ENCODE peak calls at places on chromosomes 6 and 20, in eight cellular contexts. One of them, this sample, is unnamed.
A peak's percentile ranks its signal among the peaks of the same experiment; 100 is the strongest.

GRCh38 chr6:36848658-36849441 is 9.6 kb upstream of the CPNE5 start:
- DNase-seq in spleen: no peak
- DNase-seq in breast epithelium: peak; percentile 74
- DNase-seq in BJ: no peak
- DNase-seq in body of pancreas: peak; percentile 82
- DNase-seq in bronchial epithelial cell: peak; percentile 69
- DNase-seq in AG04449: no peak
- DNase-seq in ovary: no peak
- DNase-seq in this sample: no peak

GRCh38 chr6:131687022-131687421 is 14.2 kb downstream of the OR2A4 start:
- DNase-seq in spleen: no peak
- DNase-seq in breast epithelium: no peak
- DNase-seq in BJ: no peak
- DNase-seq in body of pancreas: no peak
- DNase-seq in bronchial epithelial cell: no peak
- DNase-seq in AG04449: no peak
- DNase-seq in ovary: no peak
- DNase-seq in this sample: no peak

GRCh38 chr20:62591591-62591990 is 50.7 kb upstream of the SLCO4A1 start:
- DNase-seq in spleen: no peak
- DNase-seq in breast epithelium: no peak
- DNase-seq in BJ: no peak
- DNase-seq in body of pancreas: no peak
- DNase-seq in bronchial epithelial cell: no peak
- DNase-seq in AG04449: no peak
- DNase-seq in ovary: no peak
- DNase-seq in this sample: no peak

GRCh38 chr20:56626367-56627121 is 2.6 kb upstream of the TFAP2C start:
- DNase-seq in spleen: no peak
- DNase-seq in breast epithelium: no peak
- DNase-seq in BJ: no peak
- DNase-seq in body of pancreas: no peak
- DNase-seq in bronchial epithelial cell: peak; percentile 44
- DNase-seq in AG04449: no peak
- DNase-seq in ovary: no peak
- DNase-seq in this sample: no peak

GRCh38 chr6:133236898-133237297 is 4.3 kb upstream of the EYA4 start:
- DNase-seq in spleen: no peak
- DNase-seq in breast epithelium: no peak
- DNase-seq in BJ: peak; percentile 16
- DNase-seq in body of pancreas: no peak
- DNase-seq in bronchial epithelial cell: peak; percentile 53
- DNase-seq in AG04449: no peak
- DNase-seq in ovary: no peak
- DNase-seq in this sample: no peak

GRCh38 chr20:32789896-32790750 is 27.9 kb downstream of the DNMT3B start:
- DNase-seq in spleen: peak; percentile 91
- DNase-seq in breast epithelium: peak; percentile 64
- DNase-seq in BJ: no peak
- DNase-seq in body of pancreas: peak; percentile 73
- DNase-seq in bronchial epithelial cell: peak; percentile 53
- DNase-seq in AG04449: peak; percentile 16
- DNase-seq in ovary: peak; percentile 71
- DNase-seq in this sample: peak; percentile 24

GRCh38 chr20:43066061-43066575 is 123.6 kb downstream of the PTPRT start:
- DNase-seq in spleen: no peak
- DNase-seq in breast epithelium: no peak
- DNase-seq in BJ: no peak
- DNase-seq in body of pancreas: no peak
- DNase-seq in bronchial epithelial cell: no peak
- DNase-seq in AG04449: no peak
- DNase-seq in ovary: no peak
- DNase-seq in this sample: no peak

GRCh38 chr20:64047968-64048401 is 1.5 kb downstream of the SOX18 start:
- DNase-seq in spleen: no peak
- DNase-seq in breast epithelium: no peak
- DNase-seq in BJ: no peak
- DNase-seq in body of pancreas: no peak
- DNase-seq in bronchial epithelial cell: no peak
- DNase-seq in AG04449: no peak
- DNase-seq in ovary: no peak
- DNase-seq in this sample: no peak

GRCh38 chr6:86822747-86823146 is 114.6 kb upstream of the HTR1E start:
- DNase-seq in spleen: no peak
- DNase-seq in breast epithelium: no peak
- DNase-seq in BJ: no peak
- DNase-seq in body of pancreas: no peak
- DNase-seq in bronchial epithelial cell: no peak
- DNase-seq in AG04449: no peak
- DNase-seq in ovary: no peak
- DNase-seq in this sample: no peak

GRCh38 chr6:158143700-158144099 is 24.4 kb downstream of the SERAC1 start:
- DNase-seq in spleen: no peak
- DNase-seq in breast epithelium: no peak
- DNase-seq in BJ: no peak
- DNase-seq in body of pancreas: no peak
- DNase-seq in bronchial epithelial cell: peak; percentile 41
- DNase-seq in AG04449: no peak
- DNase-seq in ovary: no peak
- DNase-seq in this sample: no peak

GRCh38 chr6:110233769-110234374 is 53.6 kb downstream of the CDC40 start:
- DNase-seq in spleen: no peak
- DNase-seq in breast epithelium: no peak
- DNase-seq in BJ: no peak
- DNase-seq in body of pancreas: no peak
- DNase-seq in bronchial epithelial cell: no peak
- DNase-seq in AG04449: no peak
- DNase-seq in ovary: no peak
- DNase-seq in this sample: no peak

GRCh38 chr6:26045046-26045938 is 41.9 kb upstream of the HFE start:
- DNase-seq in spleen: peak; percentile 90
- DNase-seq in breast epithelium: peak; percentile 86
- DNase-seq in BJ: peak; percentile 87
- DNase-seq in body of pancreas: peak; percentile 81
- DNase-seq in bronchial epithelial cell: peak; percentile 90
- DNase-seq in AG04449: no peak
- DNase-seq in ovary: peak; percentile 89
- DNase-seq in this sample: peak; percentile 97

GRCh38 chr6:99867026-99867425 is 127.0 kb downstream of the MCHR2 start:
- DNase-seq in spleen: no peak
- DNase-seq in breast epithelium: no peak
- DNase-seq in BJ: no peak
- DNase-seq in body of pancreas: no peak
- DNase-seq in bronchial epithelial cell: no peak
- DNase-seq in AG04449: no peak
- DNase-seq in ovary: no peak
- DNase-seq in this sample: no peak

GRCh38 chr20:51440589-51440988 is 101.9 kb downstream of the NFATC2 start:
- DNase-seq in spleen: peak; percentile 76
- DNase-seq in breast epithelium: no peak
- DNase-seq in BJ: no peak
- DNase-seq in body of pancreas: no peak
- DNase-seq in bronchial epithelial cell: no peak
- DNase-seq in AG04449: no peak
- DNase-seq in ovary: no peak
- DNase-seq in this sample: no peak

GRCh38 chr20:24913076-24913628 is 35.9 kb upstream of the CST7 start:
- DNase-seq in spleen: no peak
- DNase-seq in breast epithelium: no peak
- DNase-seq in BJ: no peak
- DNase-seq in body of pancreas: peak; percentile 1
- DNase-seq in bronchial epithelial cell: no peak
- DNase-seq in AG04449: no peak
- DNase-seq in ovary: no peak
- DNase-seq in this sample: no peak

GRCh38 chr6:156731436-156731835 is 45.7 kb upstream of the ARID1B start:
- DNase-seq in spleen: no peak
- DNase-seq in breast epithelium: no peak
- DNase-seq in BJ: peak; percentile 19
- DNase-seq in body of pancreas: no peak
- DNase-seq in bronchial epithelial cell: peak; percentile 74
- DNase-seq in AG04449: no peak
- DNase-seq in ovary: no peak
- DNase-seq in this sample: peak; percentile 49

GRCh38 chr6:104623052-104623690 is 236.5 kb downstream of the HACE1 start:
- DNase-seq in spleen: no peak
- DNase-seq in breast epithelium: no peak
- DNase-seq in BJ: no peak
- DNase-seq in body of pancreas: no peak
- DNase-seq in bronchial epithelial cell: peak; percentile 65
- DNase-seq in AG04449: no peak
- DNase-seq in ovary: no peak
- DNase-seq in this sample: no peak

GRCh38 chr6:148502083-148502772 is 159.6 kb downstream of the SASH1 start:
- DNase-seq in spleen: no peak
- DNase-seq in breast epithelium: no peak
- DNase-seq in BJ: no peak
- DNase-seq in body of pancreas: no peak
- DNase-seq in bronchial epithelial cell: no peak
- DNase-seq in AG04449: no peak
- DNase-seq in ovary: peak; percentile 46
- DNase-seq in this sample: no peak

GRCh38 chr6:130018830-130019795 is 732 bp downstream of the L3MBTL3 start:
- DNase-seq in spleen: peak; percentile 89
- DNase-seq in breast epithelium: no peak
- DNase-seq in BJ: no peak
- DNase-seq in body of pancreas: peak; percentile 40
- DNase-seq in bronchial epithelial cell: no peak
- DNase-seq in AG04449: no peak
- DNase-seq in ovary: peak; percentile 39
- DNase-seq in this sample: no peak

GRCh38 chr20:41476013-41476441 is 109.4 kb upstream of the EMILIN3 start:
- DNase-seq in spleen: no peak
- DNase-seq in breast epithelium: peak; percentile 25
- DNase-seq in BJ: peak; percentile 68
- DNase-seq in body of pancreas: peak; percentile 73
- DNase-seq in bronchial epithelial cell: peak; percentile 90
- DNase-seq in AG04449: no peak
- DNase-seq in ovary: peak; percentile 32
- DNase-seq in this sample: peak; percentile 38

GRCh38 chr6:25913741-25914140 is 16.8 kb downstream of the SLC17A2 start:
- DNase-seq in spleen: no peak
- DNase-seq in breast epithelium: no peak
- DNase-seq in BJ: no peak
- DNase-seq in body of pancreas: no peak
- DNase-seq in bronchial epithelial cell: no peak
- DNase-seq in AG04449: no peak
- DNase-seq in ovary: no peak
- DNase-seq in this sample: no peak

GRCh38 chr20:20782221-20782620 is 69.8 kb upstream of the RALGAPA2 start:
- DNase-seq in spleen: no peak
- DNase-seq in breast epithelium: no peak
- DNase-seq in BJ: no peak
- DNase-seq in body of pancreas: no peak
- DNase-seq in bronchial epithelial cell: no peak
- DNase-seq in AG04449: no peak
- DNase-seq in ovary: peak; percentile 32
- DNase-seq in this sample: no peak

DNA sequence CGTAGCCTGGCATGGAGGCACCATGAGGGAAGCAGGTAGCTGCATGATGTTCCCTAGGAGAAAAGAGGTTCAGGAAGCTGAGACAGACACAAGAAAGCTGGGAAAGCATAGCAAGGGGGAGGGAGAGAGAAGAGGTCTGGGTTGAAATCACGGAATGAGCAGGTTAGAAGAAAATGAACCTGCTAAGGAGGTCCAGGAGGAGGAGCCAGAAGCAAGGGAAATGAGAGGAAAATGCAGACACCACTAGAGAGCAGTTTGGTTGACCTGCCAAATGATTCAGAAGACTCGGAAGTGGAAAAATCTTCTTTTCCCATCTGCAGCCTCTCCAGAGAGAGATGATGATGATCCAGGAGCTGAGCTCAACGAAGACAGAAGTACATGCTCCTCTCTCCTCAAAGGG is 70.9 kb downstream of the VIP start:
- DNase-seq in spleen: no peak
- DNase-seq in breast epithelium: no peak
- DNase-seq in BJ: no peak
- DNase-seq in body of pancreas: no peak
- DNase-seq in bronchial epithelial cell: no peak
- DNase-seq in AG04449: no peak
- DNase-seq in ovary: no peak
- DNase-seq in this sample: no peak
- TF ChIP-seq CTCF in spleen: no peak
- TF ChIP-seq CTCF in breast epithelium: no peak
- TF ChIP-seq CTCF in BJ: no peak
- TF ChIP-seq CTCF in body of pancreas: no peak
- TF ChIP-seq CTCF in bronchial epithelial cell: no peak
- TF ChIP-seq CTCF in AG04449: no peak
- TF ChIP-seq CTCF in ovary: no peak
- TF ChIP-seq CTCF in this sample: no peak

GRCh38 chr6:28125396-28125795 is 987 bp downstream of the ZSCAN16 start:
- DNase-seq in spleen: no peak
- DNase-seq in breast epithelium: no peak
- DNase-seq in BJ: no peak
- DNase-seq in body of pancreas: no peak
- DNase-seq in bronchial epithelial cell: no peak
- DNase-seq in AG04449: no peak
- DNase-seq in ovary: no peak
- DNase-seq in this sample: no peak
- H3K4me3 ChIP-seq in spleen: no peak overlapping the region
- H3K4me3 ChIP-seq in breast epithelium: no peak overlapping the region
- H3K4me3 ChIP-seq in BJ: no peak overlapping the region
- H3K4me3 ChIP-seq in body of pancreas: no peak overlapping the region
- H3K4me3 ChIP-seq in bronchial epithelial cell: no peak overlapping the region
- H3K4me3 ChIP-seq in AG04449: no peak overlapping the region
- H3K4me3 ChIP-seq in ovary: no peak overlapping the region
- H3K4me3 ChIP-seq in this sample: peak overlapping the region; percentile 68

GRCh38 chr6:139164001-139164400 is 29.1 kb downstream of the HECA start:
- DNase-seq in spleen: no peak
- DNase-seq in breast epithelium: no peak
- DNase-seq in BJ: no peak
- DNase-seq in body of pancreas: no peak
- DNase-seq in bronchial epithelial cell: no peak
- DNase-seq in AG04449: no peak
- DNase-seq in ovary: no peak
- DNase-seq in this sample: no peak
- TF ChIP-seq CTCF in spleen: no peak
- TF ChIP-seq CTCF in breast epithelium: no peak
- TF ChIP-seq CTCF in BJ: no peak
- TF ChIP-seq CTCF in body of pancreas: no peak
- TF ChIP-seq CTCF in bronchial epithelial cell: no peak
- TF ChIP-seq CTCF in AG04449: no peak
- TF ChIP-seq CTCF in ovary: no peak
- TF ChIP-seq CTCF in this sample: no peak

DNA sequence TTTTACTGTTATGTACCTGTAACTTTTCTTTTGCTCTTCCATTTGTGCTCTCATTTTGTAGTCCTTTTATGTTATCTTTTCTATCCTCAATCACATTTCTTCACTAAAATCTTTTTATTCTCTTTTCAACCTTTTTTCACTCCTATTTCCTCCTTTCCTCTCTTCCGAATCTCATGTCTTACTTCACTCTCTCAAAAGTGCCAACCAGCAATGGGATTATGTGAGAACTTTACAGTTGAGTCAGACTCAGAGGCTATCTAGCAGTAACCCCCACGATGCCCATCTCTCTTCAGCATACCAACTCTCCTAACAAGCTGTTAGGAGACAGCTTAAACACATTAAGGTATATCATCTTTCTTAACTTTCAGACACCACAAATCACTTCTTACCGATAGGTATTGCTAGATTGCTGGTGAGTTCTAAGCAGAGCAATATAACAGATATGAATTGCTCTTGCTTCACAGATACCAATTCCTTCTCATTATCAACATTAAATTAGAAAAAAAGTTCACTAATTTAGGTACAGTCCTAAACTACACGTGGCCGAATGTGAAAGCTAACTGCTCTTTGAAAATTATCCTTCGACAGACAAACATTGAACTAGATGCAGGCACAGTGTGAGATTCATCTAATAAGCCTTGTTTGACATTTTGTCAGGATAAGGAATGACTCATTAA is 1.4 kb downstream of the FAM184A start:
- DNase-seq in spleen: no peak
- DNase-seq in breast epithelium: no peak
- DNase-seq in BJ: no peak
- DNase-seq in body of pancreas: no peak
- DNase-seq in bronchial epithelial cell: no peak
- DNase-seq in AG04449: no peak
- DNase-seq in ovary: no peak
- DNase-seq in this sample: no peak
- H3K4me3 ChIP-seq in spleen: no peak overlapping the region
- H3K4me3 ChIP-seq in breast epithelium: peak overlapping the region; percentile 63
- H3K4me3 ChIP-seq in BJ: no peak overlapping the region
- H3K4me3 ChIP-seq in body of pancreas: no peak overlapping the region
- H3K4me3 ChIP-seq in bronchial epithelial cell: no peak overlapping the region
- H3K4me3 ChIP-seq in AG04449: no peak overlapping the region
- H3K4me3 ChIP-seq in ovary: peak overlapping the region; percentile 48
- H3K4me3 ChIP-seq in this sample: no peak overlapping the region

This sample was measured in HFF-Myc.